ENCODE peak calls at places on chromosomes 5 and 9, in four cellular contexts. One of them, this sample, is unnamed.
A peak's percentile ranks its signal among the peaks of the same experiment; 100 is the strongest.

GRCh38 chr9:114227288-114228033 is 72.1 kb downstream of the COL27A1 start:
- DNase-seq in cardiac fibroblast: no peak
- DNase-seq in lung: no peak
- DNase-seq in nephron progenitor cell: no peak
- DNase-seq in this sample: no peak

GRCh38 chr5:37222181-37222580 is 27.0 kb downstream of the CPLANE1 start:
- DNase-seq in cardiac fibroblast: no peak
- DNase-seq in lung: no peak
- DNase-seq in nephron progenitor cell: no peak
- DNase-seq in this sample: no peak

GRCh38 chr9:123637596-123637939 is 281.6 kb downstream of the CRB2 start:
- DNase-seq in cardiac fibroblast: peak; percentile 45
- DNase-seq in lung: no peak
- DNase-seq in nephron progenitor cell: no peak
- DNase-seq in this sample: no peak

GRCh38 chr5:127518319-127518621 is 830 bp downstream of the PRRC1 start:
- DNase-seq in cardiac fibroblast: peak; percentile 72
- DNase-seq in lung: no peak
- DNase-seq in nephron progenitor cell: no peak
- DNase-seq in this sample: no peak

GRCh38 chr9:121650220-121651013 is 1.0 kb upstream of the DAB2IP start:
- DNase-seq in cardiac fibroblast: peak; percentile 29
- DNase-seq in lung: peak; percentile 42
- DNase-seq in nephron progenitor cell: peak; percentile 95
- DNase-seq in this sample: peak; percentile 71

GRCh38 chr5:149489605-149490037 is 61.6 kb downstream of the CSNK1A1 start:
- DNase-seq in cardiac fibroblast: peak; percentile 90
- DNase-seq in lung: no peak
- DNase-seq in nephron progenitor cell: no peak
- DNase-seq in this sample: no peak

GRCh38 chr9:90964101-90965020 is 162.7 kb downstream of the SYK start:
- DNase-seq in cardiac fibroblast: peak; percentile 19
- DNase-seq in lung: peak; percentile 72
- DNase-seq in nephron progenitor cell: peak; percentile 30
- DNase-seq in this sample: no peak

GRCh38 chr9:109913461-109913810 is 133.4 kb downstream of the PALM2AKAP2 start:
- DNase-seq in cardiac fibroblast: peak; percentile 39
- DNase-seq in lung: no peak
- DNase-seq in nephron progenitor cell: no peak
- DNase-seq in this sample: no peak

DNA sequence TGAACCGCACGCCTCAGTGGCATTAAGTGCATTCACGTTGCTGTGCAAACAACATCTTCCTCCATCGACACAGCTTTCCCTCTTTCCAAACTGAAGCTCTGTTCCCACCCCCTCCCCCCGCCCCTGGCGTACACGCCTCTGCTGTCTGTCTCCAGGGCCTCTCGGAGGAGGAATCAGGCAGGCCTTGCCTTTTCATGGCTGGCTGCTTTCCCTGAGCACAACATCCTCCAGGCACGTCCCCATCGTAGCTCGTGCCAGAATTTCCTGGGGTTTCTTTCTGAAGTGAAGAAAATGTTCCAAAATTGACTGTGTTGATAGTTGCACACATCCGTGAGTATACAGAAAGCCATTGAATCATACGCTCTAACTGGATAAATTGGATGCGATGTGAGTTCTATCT is 22.3 kb upstream of the TMEM250 start:
- DNase-seq in cardiac fibroblast: peak; percentile 73
- DNase-seq in lung: no peak
- DNase-seq in nephron progenitor cell: peak; percentile 19
- DNase-seq in this sample: no peak
- TF ChIP-seq CTCF in cardiac fibroblast: no peak
- TF ChIP-seq CTCF in lung: no peak
- TF ChIP-seq CTCF in nephron progenitor cell: no peak
- TF ChIP-seq CTCF in this sample: no peak

GRCh38 chr5:113087994-113088519 is 111.5 kb downstream of the DCP2 start:
- DNase-seq in cardiac fibroblast: peak; percentile 81
- DNase-seq in lung: no peak
- DNase-seq in nephron progenitor cell: no peak
- DNase-seq in this sample: no peak

GRCh38 chr5:113089653-113090335 is 113.2 kb downstream of the DCP2 start:
- DNase-seq in cardiac fibroblast: peak; percentile 54
- DNase-seq in lung: no peak
- DNase-seq in nephron progenitor cell: no peak
- DNase-seq in this sample: no peak

GRCh38 chr5:113091622-113092021 is 115.0 kb downstream of the DCP2 start:
- DNase-seq in cardiac fibroblast: no peak
- DNase-seq in lung: no peak
- DNase-seq in nephron progenitor cell: no peak
- DNase-seq in this sample: no peak

GRCh38 chr5:113092683-113093082 is 116.1 kb downstream of the DCP2 start:
- DNase-seq in cardiac fibroblast: no peak
- DNase-seq in lung: no peak
- DNase-seq in nephron progenitor cell: no peak
- DNase-seq in this sample: no peak

DNA sequence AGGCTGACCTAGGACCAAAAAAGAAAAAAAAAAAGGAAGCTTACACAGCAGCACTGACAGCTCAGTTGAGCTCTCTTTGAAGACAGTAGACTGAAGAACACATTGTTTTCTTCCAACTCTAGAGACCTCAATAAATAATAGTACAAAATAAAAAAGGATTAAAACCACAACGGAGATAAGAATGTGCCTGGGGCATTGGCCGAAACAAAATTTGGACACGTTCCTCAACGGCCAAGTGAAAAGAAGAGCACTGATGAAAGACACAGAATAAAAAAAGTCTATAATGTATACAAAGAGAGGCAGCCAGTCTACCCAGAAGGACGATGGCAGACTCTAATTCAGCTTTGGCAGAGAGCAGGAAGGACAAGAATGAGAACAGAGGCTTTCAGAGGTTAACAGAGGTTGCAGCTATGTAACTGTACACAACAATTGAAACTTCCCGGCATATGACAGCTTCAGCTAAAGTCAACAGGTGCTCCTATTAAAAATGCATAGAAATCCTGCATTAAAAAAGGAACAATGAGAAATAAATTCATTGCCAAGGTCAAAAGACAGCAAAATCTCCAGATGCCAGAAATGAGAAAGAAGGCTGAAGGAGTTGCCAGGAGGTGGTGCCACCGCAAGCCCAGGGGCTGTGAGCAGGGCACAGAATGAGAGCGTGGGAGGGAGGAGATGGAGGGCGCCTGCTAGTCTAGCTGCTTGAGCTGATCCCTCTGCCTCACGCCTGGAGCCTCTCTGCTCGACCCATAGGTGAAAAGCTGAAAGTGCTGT is 113.9 kb downstream of the DCP2 start:
- DNase-seq in cardiac fibroblast: peak; percentile 62
- DNase-seq in lung: no peak
- DNase-seq in nephron progenitor cell: no peak
- DNase-seq in this sample: no peak
- TF ChIP-seq CTCF in cardiac fibroblast: no peak
- TF ChIP-seq CTCF in lung: no peak
- TF ChIP-seq CTCF in nephron progenitor cell: no peak
- TF ChIP-seq CTCF in this sample: no peak

GRCh38 chr5:157949520-157949919 is 90.6 kb upstream of the CLINT1 start:
- DNase-seq in cardiac fibroblast: no peak
- DNase-seq in lung: no peak
- DNase-seq in nephron progenitor cell: no peak
- DNase-seq in this sample: no peak
- TF ChIP-seq CTCF in cardiac fibroblast: no peak
- TF ChIP-seq CTCF in lung: no peak
- TF ChIP-seq CTCF in nephron progenitor cell: no peak
- TF ChIP-seq CTCF in this sample: no peak

DNA sequence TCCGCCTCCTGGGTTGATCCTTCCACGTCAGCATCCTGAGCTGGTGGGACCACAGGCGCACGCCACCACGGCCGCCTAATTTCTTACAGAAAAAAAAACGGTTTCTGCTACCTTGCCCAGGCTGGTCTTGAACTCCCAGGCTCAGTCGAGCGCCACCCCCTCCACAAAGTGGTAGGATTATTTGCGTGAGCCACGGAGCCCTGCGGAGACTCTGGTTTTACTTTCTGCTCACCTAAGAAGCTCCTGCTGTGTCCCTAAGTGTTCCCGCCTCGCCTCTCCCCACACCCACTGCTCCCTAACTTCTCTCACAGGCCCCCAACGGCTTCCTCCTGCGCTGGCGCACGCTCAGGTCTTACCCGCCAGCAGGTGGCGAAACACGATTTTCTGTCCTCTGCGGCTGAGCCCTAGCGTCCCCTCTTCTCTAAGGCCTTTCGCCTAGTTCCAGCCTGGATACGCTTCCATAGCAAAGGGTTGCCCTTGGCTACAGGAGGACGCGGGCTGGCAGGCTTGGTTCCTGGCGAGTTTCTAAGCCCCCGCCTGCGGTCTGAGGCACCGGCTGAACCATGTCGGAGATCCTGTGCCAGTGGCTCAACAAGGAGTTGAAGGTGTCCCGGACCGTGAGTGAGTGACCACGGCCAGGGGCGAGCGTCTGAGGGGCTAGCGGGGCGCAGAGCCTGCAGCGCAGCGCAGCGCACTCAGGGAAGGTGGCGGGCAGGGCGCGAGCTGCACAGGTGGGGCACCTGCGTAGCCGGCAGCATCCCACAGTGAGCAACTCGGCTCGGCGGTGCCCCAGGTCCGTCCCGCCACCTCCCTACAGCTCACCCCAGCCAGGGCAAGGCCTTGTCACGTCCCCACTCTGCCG is at the start of gene SPEF2:
- DNase-seq in cardiac fibroblast: peak; percentile 94
- DNase-seq in lung: peak; percentile 88
- DNase-seq in nephron progenitor cell: peak; percentile 81
- DNase-seq in this sample: peak; percentile 72
- TF ChIP-seq CTCF in cardiac fibroblast: peak; percentile 80
- TF ChIP-seq CTCF in lung: peak; percentile 52
- TF ChIP-seq CTCF in nephron progenitor cell: peak; percentile 70
- TF ChIP-seq CTCF in this sample: peak; percentile 84

GRCh38 chr5:55320571-55320970 is 12.8 kb downstream of the MTREX start:
- DNase-seq in cardiac fibroblast: no peak
- DNase-seq in lung: no peak
- DNase-seq in nephron progenitor cell: no peak
- DNase-seq in this sample: no peak

GRCh38 chr5:55324006-55324405 is 16.2 kb downstream of the MTREX start:
- DNase-seq in cardiac fibroblast: no peak
- DNase-seq in lung: no peak
- DNase-seq in nephron progenitor cell: no peak
- DNase-seq in this sample: no peak

GRCh38 chr5:55327281-55327680 is 19.5 kb downstream of the MTREX start:
- DNase-seq in cardiac fibroblast: no peak
- DNase-seq in lung: no peak
- DNase-seq in nephron progenitor cell: no peak
- DNase-seq in this sample: no peak

GRCh38 chr5:55319481-55319880 is 11.7 kb downstream of the MTREX start:
- DNase-seq in cardiac fibroblast: no peak
- DNase-seq in lung: no peak
- DNase-seq in nephron progenitor cell: no peak
- DNase-seq in this sample: no peak

DNA sequence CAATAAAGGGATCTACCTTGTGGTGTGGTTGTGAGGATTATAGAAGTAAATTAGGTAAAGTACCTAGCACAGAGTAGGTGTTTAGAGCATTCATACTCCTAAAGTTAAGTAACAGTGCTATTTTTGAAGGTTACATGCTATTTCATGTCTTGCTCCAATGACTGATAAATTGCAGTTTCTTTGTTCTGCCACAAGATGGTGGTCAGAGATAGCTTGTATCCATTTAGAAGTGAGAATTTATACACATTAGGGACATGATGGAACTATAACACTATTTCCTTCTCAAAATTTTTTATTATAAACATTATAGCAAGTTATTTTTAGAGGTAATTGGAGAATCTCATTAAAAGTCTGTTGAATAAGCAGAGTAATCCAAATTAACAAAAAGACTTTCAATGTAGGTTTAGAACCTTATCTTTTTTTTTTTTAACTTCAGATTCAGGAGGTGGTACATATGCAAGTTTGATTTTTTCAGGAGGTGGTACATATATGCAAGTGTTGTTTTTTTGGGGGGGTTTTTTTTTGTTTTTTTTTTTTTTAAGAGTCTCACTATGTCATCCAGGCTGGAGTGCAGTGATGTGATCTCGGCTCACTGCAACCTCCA is 17.1 kb downstream of the MTREX start:
- DNase-seq in cardiac fibroblast: peak; percentile 76
- DNase-seq in lung: no peak
- DNase-seq in nephron progenitor cell: no peak
- DNase-seq in this sample: no peak
- TF ChIP-seq CTCF in cardiac fibroblast: peak; percentile 65
- TF ChIP-seq CTCF in lung: peak; percentile 53
- TF ChIP-seq CTCF in nephron progenitor cell: peak; percentile 49
- TF ChIP-seq CTCF in this sample: peak; percentile 59

GRCh38 chr5:53430618-53431252 is 49.7 kb upstream of the FST start:
- DNase-seq in cardiac fibroblast: peak; percentile 83
- DNase-seq in lung: no peak
- DNase-seq in nephron progenitor cell: no peak
- DNase-seq in this sample: no peak
- TF ChIP-seq CTCF in cardiac fibroblast: peak; percentile 68
- TF ChIP-seq CTCF in lung: peak; percentile 17
- TF ChIP-seq CTCF in nephron progenitor cell: peak; percentile 23
- TF ChIP-seq CTCF in this sample: peak; percentile 34

GRCh38 chr9:38068866-38069628 is at the start of gene SHB:
- DNase-seq in cardiac fibroblast: peak; percentile 66
- DNase-seq in lung: peak; percentile 75
- DNase-seq in nephron progenitor cell: peak; percentile 88
- DNase-seq in this sample: peak; percentile 65
- TF ChIP-seq CTCF in cardiac fibroblast: no peak
- TF ChIP-seq CTCF in lung: no peak
- TF ChIP-seq CTCF in nephron progenitor cell: no peak
- TF ChIP-seq CTCF in this sample: no peak

This sample was measured in progenitor cell of endocrine pancreas.